ENCODE peak calls at places on chromosomes 12 and 14, in eight cellular contexts. M is fibroblast of the aortic adventitia, N is uterus, Y is RKO, U is HTR-8/SVneo, W is endothelial cell of umbilical vein, V is hippocampal formation, Z is hypothalamus. X is an unnamed sample.

GRCh38 chr12:76781321-76781720 is 17.4 kb downstream of the ZDHHC17 start:
- DNase-seq in M (no peak), N (no peak), Y (no peak), U (no peak), W (no peak), V (no peak), Z (no peak), X (no peak)

GRCh38 chr12:58727526-58727925 is 192.8 kb downstream of the LRIG3 start:
- DNase-seq in M (peak), N (no peak), Y (no peak), U (no peak), W (no peak), V (no peak), Z (no peak), X (no peak)

GRCh38 chr12:130097798-130098255 is 64.4 kb upstream of the FZD10 start:
- DNase-seq in M (no peak), N (no peak), Y (no peak), U (no peak), W (no peak), V (no peak), Z (no peak), X (no peak)

GRCh38 chr12:14393736-14394135 is 28.3 kb downstream of the ATF7IP start:
- DNase-seq in M (peak), N (no peak), Y (no peak), U (no peak), W (peak), V (no peak), Z (no peak), X (no peak)

GRCh38 chr12:66428261-66428660 is 126.0 kb downstream of the HELB start:
- DNase-seq in M (no peak), N (no peak), Y (no peak), U (no peak), W (no peak), V (no peak), Z (no peak), X (peak)

GRCh38 chr14:23681337-23681736 is 45.2 kb downstream of the DHRS2 start:
- DNase-seq in M (no peak), N (no peak), Y (no peak), U (no peak), W (no peak), V (no peak), Z (no peak), X (no peak)

GRCh38 chr14:91415794-91416743 is 1.6 kb downstream of the CCDC88C start:
- DNase-seq in M (no peak), N (no peak), Y (peak), U (no peak), W (peak), V (no peak), Z (no peak), X (no peak)

GRCh38 chr14:40987481-40987880 is 619.2 kb upstream of the LRFN5 start:
- DNase-seq in M (no peak), N (no peak), Y (no peak), U (no peak), W (no peak), V (no peak), Z (no peak), X (no peak)

GRCh38 chr12:67452119-67452805 is 183.1 kb downstream of the CAND1 start:
- DNase-seq in M (no peak), N (no peak), Y (no peak), U (no peak), W (no peak), V (no peak), Z (no peak), X (no peak)

GRCh38 chr14:104602315-104602932 is 2.1 kb downstream of the TMEM179 start:
- DNase-seq in M (no peak), N (no peak), Y (no peak), U (no peak), W (no peak), V (no peak), Z (no peak), X (no peak)

GRCh38 chr14:103731916-103732867 is 16.6 kb downstream of the ZFYVE21 start:
- DNase-seq in M (no peak), N (no peak), Y (no peak), U (no peak), W (no peak), V (no peak), Z (no peak), X (no peak)

GRCh38 chr12:24724765-24725307 is 224.1 kb downstream of the BCAT1 start:
- DNase-seq in M (no peak), N (no peak), Y (no peak), U (no peak), W (no peak), V (no peak), Z (no peak), X (no peak)

GRCh38 chr14:38548091-38548490 is 292.2 kb upstream of the CLEC14A start:
- DNase-seq in M (no peak), N (no peak), Y (no peak), U (no peak), W (no peak), V (no peak), Z (no peak), X (no peak)

GRCh38 chr12:90078344-90078743 is 369.7 kb upstream of the ATP2B1 start:
- DNase-seq in M (no peak), N (no peak), Y (no peak), U (no peak), W (no peak), V (no peak), Z (no peak), X (no peak)

GRCh38 chr12:13440844-13441243 is 244.3 kb downstream of the EMP1 start:
- DNase-seq in M (no peak), N (no peak), Y (no peak), U (no peak), W (no peak), V (no peak), Z (no peak), X (no peak)

GRCh38 chr12:110684322-110684836 is 4.5 kb downstream of the HVCN1 start:
- DNase-seq in M (no peak), N (no peak), Y (no peak), U (no peak), W (no peak), V (no peak), Z (no peak), X (no peak)

GRCh38 chr14:23104591-23105347 is at the start of gene CIROP:
- DNase-seq in M (peak), N (no peak), Y (no peak), U (no peak), W (no peak), V (no peak), Z (no peak), X (no peak)

GRCh38 chr14:75200451-75200850 is 24.0 kb upstream of the TMED10 start:
- DNase-seq in M (no peak), N (no peak), Y (no peak), U (no peak), W (no peak), V (no peak), Z (no peak), X (no peak)

GRCh38 chr14:78164226-78164853 is 5.8 kb upstream of the NRXN3 start:
- DNase-seq in M (no peak), N (no peak), Y (no peak), U (peak), W (no peak), V (no peak), Z (no peak), X (peak)

GRCh38 chr14:23385840-23386657 is 9.2 kb downstream of the CMTM5 start:
- DNase-seq in M (no peak), N (no peak), Y (no peak), U (no peak), W (no peak), V (no peak), Z (no peak), X (no peak)

GRCh38 chr12:75750950-75751349 is 239.5 kb upstream of the KRR1 start:
- DNase-seq in M (peak), N (no peak), Y (no peak), U (no peak), W (peak), V (no peak), Z (no peak), X (peak)

GRCh38 chr12:599756-600155 is 63.5 kb downstream of the NINJ2 start:
- DNase-seq in M (no peak), N (no peak), Y (no peak), U (no peak), W (no peak), V (no peak), Z (no peak), X (no peak)

GRCh38 chr12:105761075-105761474 is 377.7 kb downstream of the NUAK1 start:
- DNase-seq in M (no peak), N (no peak), Y (no peak), U (no peak), W (peak), V (no peak), Z (no peak), X (no peak)

GRCh38 chr12:15011162-15011561 is 38.3 kb downstream of the PDE6H start:
- DNase-seq in M (no peak), N (no peak), Y (peak), U (no peak), W (no peak), V (no peak), Z (no peak), X (peak)

GRCh38 chr12:12823308-12823707 is 10.2 kb downstream of the DDX47 start:
- DNase-seq in M (peak), N (no peak), Y (no peak), U (peak), W (peak), V (no peak), Z (no peak), X (no peak)

GRCh38 chr12:65742481-65742971 is 81.8 kb upstream of the HMGA2 start:
- DNase-seq in M (peak), N (no peak), Y (no peak), U (no peak), W (peak), V (no peak), Z (peak), X (peak)

GRCh38 chr14:68509188-68509953 is 283.5 kb downstream of the ZFP36L1 start:
- DNase-seq in M (no peak), N (peak), Y (no peak), U (no peak), W (no peak), V (no peak), Z (no peak), X (no peak)

GRCh38 chr12:43221216-43221615 is 330.8 kb downstream of the ADAMTS20 start:
- DNase-seq in M (no peak), N (no peak), Y (no peak), U (no peak), W (no peak), V (no peak), Z (no peak), X (no peak)

GRCh38 chr12:97169922-97170321 is 262.9 kb downstream of the NEDD1 start:
- DNase-seq in M (no peak), N (no peak), Y (no peak), U (no peak), W (no peak), V (no peak), Z (no peak), X (no peak)

GRCh38 chr14:49193365-49194050 is 392.7 kb downstream of the RPS29 start:
- DNase-seq in M (no peak), N (no peak), Y (no peak), U (no peak), W (no peak), V (no peak), Z (no peak), X (no peak)

GRCh38 chr12:15701721-15702156 is 87.4 kb downstream of the EPS8 start:
- DNase-seq in M (peak), N (no peak), Y (no peak), U (no peak), W (peak), V (no peak), Z (no peak), X (no peak)

GRCh38 chr14:39035336-39035735 is 67.7 kb downstream of the SEC23A start:
- DNase-seq in M (no peak), N (no peak), Y (no peak), U (no peak), W (no peak), V (no peak), Z (no peak), X (no peak)

GRCh38 chr12:15164997-15165659 is 56.1 kb downstream of the RERG start:
- DNase-seq in M (no peak), N (peak), Y (no peak), U (no peak), W (no peak), V (peak), Z (no peak), X (no peak)

GRCh38 chr12:132597333-132598283 is 12.8 kb downstream of the LRCOL1 start:
- DNase-seq in M (peak), N (no peak), Y (no peak), U (no peak), W (peak), V (no peak), Z (peak), X (peak)

GRCh38 chr14:31990959-31991541 is 86.1 kb upstream of the ARHGAP5 start:
- DNase-seq in M (no peak), N (no peak), Y (no peak), U (no peak), W (peak), V (peak), Z (no peak), X (peak)

GRCh38 chr14:57492859-57493258 is 798 bp downstream of the CCDC198 start:
- DNase-seq in M (peak), N (no peak), Y (peak), U (peak), W (no peak), V (no peak), Z (no peak), X (no peak)

GRCh38 chr12:12505544-12506501 is 56.8 kb downstream of the DUSP16 start:
- DNase-seq in M (peak), N (peak), Y (no peak), U (no peak), W (peak), V (peak), Z (no peak), X (peak)

GRCh38 chr12:122190842-122191668 is 8.1 kb downstream of the LRRC43 start:
- DNase-seq in M (peak), N (no peak), Y (peak), U (peak), W (peak), V (no peak), Z (no peak), X (peak)

X was measured in SK-MEL-5.